ENCODE peak calls at places on chromosomes 1 and 21, in ten cellular contexts. A is CD8-positive, alpha-beta T cell; T is tibial artery; R is GM23338; P is SK-N-SH; C is PC-3; Y is body of pancreas; K is nephron progenitor cell; W is uterus; Q is BE2C. I is an unnamed sample.

GRCh38 chr1:54774820-54775498 is 10.6 kb upstream of the PARS2 start:
- DNase-seq in A (no peak), K (peak; percentile 49), W (no peak), R (peak; percentile 95), P (peak; percentile 80), Y (no peak), Q (peak; percentile 75), C (peak; percentile 16), T (no peak), I (peak; percentile 21)

GRCh38 chr1:13754510-13755103 is 54.6 kb downstream of the PRDM2 start:
- DNase-seq in Q (peak; percentile 8), Y (no peak), T (no peak), W (no peak), A (no peak), R (no peak), K (no peak), P (peak; percentile 27), C (peak; percentile 10), I (no peak)

GRCh38 chr1:59505596-59506028 is 208.7 kb downstream of the FGGY start:
- DNase-seq in W (no peak), P (no peak), T (no peak), C (peak; percentile 23), R (no peak), A (no peak), Y (no peak), K (no peak), Q (peak; percentile 27), I (no peak)

GRCh38 chr1:167447521-167448136 is 70.7 kb downstream of the CD247 start:
- DNase-seq in R (peak; percentile 28), Y (peak; percentile 54), Q (no peak), P (no peak), A (peak; percentile 78), T (no peak), C (peak; percentile 93), K (no peak), W (no peak), I (no peak)

GRCh38 chr21:46159841-46160562 is 4.6 kb upstream of the FTCD start:
- DNase-seq in W (peak; percentile 13), Y (peak; percentile 3), A (peak; percentile 46), P (no peak), R (no peak), C (no peak), K (no peak), T (peak; percentile 57), Q (peak; percentile 5), I (no peak)

GRCh38 chr1:6082430-6082971 is 36.8 kb downstream of the KCNAB2 start:
- DNase-seq in A (no peak), W (no peak), P (peak; percentile 82), R (peak; percentile 39), Y (no peak), T (no peak), Q (peak; percentile 40), K (no peak), C (peak; percentile 35), I (peak; percentile 44)

GRCh38 chr21:14438204-14438603 is 55.3 kb upstream of the HSPA13 start:
- DNase-seq in A (no peak), Y (no peak), P (no peak), K (no peak), W (no peak), R (no peak), T (no peak), C (no peak), Q (no peak), I (no peak)

GRCh38 chr1:214970016-214970415 is 112.5 kb upstream of the KCNK2 start:
- DNase-seq in A (no peak), C (no peak), R (no peak), Y (no peak), W (no peak), Q (no peak), P (no peak), K (no peak), T (no peak), I (no peak)

GRCh38 chr1:94873520-94874351 is 53.2 kb downstream of the CNN3 start:
- DNase-seq in Y (no peak), T (no peak), A (no peak), K (no peak), C (no peak), R (no peak), P (no peak), Q (no peak), W (peak; percentile 43), I (no peak)

GRCh38 chr1:69569983-69570755 is 2.4 kb downstream of the LRRC7 start:
- DNase-seq in K (peak; percentile 6), R (peak; percentile 54), C (no peak), A (no peak), Y (no peak), T (no peak), Q (no peak), P (no peak), W (no peak), I (no peak)

GRCh38 chr1:112614460-112615065 is 4.4 kb downstream of the ST7L start:
- DNase-seq in A (no peak), P (peak; percentile 27), T (no peak), Y (no peak), R (peak; percentile 55), Q (peak; percentile 19), C (peak; percentile 63), W (no peak), K (no peak), I (no peak)

GRCh38 chr1:92030701-92031107 is 919 bp downstream of the EPHX4 start:
- DNase-seq in K (no peak), P (no peak), C (peak; percentile 80), T (no peak), Y (no peak), A (no peak), Q (no peak), W (no peak), R (peak; percentile 12), I (peak; percentile 10)

GRCh38 chr1:113946668-113947387 is 17.7 kb downstream of the HIPK1 start:
- DNase-seq in R (no peak), W (no peak), K (no peak), P (no peak), Y (no peak), T (no peak), Q (no peak), A (no peak), C (no peak), I (peak; percentile 43)

DNA sequence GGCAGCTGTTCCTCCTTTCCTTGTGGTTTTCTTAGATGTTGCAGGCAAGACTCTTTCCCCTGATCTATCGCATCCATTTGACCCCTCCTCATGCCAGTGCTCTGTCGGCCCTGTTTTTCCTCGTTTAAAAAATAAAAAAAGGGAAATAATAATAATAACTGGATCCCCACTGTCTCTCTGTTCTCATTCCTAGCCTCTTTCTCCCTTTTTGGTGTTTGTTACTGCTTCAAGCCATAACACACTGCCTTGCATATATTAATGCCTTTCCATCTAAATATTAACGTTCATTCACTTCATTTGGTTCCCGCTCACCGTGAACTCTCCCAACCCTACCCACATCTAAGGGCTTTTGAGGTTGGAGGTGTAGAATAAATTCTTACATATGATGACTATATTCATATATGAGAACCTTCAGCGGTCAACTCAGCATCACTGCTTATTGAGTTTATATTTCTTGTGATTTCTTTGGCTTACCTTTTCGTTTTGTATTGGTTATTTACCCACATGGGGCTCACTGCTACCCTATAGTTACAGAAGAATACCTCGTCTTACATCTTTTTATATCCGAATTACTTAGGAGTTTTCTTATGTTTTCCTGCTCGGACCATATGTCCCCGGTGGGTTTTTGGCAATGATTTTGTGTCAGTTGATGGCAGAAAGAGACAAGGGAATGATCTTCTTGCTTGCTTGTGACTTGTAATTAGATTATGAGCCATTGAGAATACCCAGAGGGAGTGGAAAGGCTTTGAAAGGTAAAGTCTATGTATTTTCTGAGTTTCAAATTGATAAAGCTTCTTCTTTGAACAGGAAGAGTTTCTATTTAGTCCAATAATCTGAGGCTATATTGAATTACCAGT is 805 bp downstream of the ATG4C start:
- DNase-seq in P (peak; percentile 49), W (no peak), C (no peak), A (no peak), R (no peak), Y (no peak), K (no peak), Q (no peak), T (no peak), I (no peak)
- TF ChIP-seq CTCF in P (no peak), W (no peak), C (no peak), A (no peak), R (no peak), Y (no peak), K (no peak), Q (no peak), T (no peak), I (no peak)

DNA sequence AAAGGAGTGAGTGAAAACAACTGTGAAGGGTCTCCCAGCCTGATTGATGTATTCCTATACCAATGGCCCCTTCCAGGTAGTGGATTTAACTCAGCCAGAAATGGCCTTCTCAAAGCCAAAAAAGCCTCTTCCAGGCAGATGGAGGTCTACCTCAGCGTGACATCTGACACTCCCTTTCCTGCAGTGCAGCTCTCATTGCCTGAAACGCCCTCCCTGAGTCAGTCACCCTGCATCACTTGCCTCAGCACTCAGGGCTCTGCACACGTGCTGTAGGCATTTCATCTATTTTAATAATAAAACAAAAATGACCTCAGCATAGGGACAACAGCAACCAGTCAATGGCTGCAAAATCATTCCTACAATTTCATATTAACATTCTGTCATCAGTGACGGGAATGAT is 64.4 kb upstream of the GJA5 start:
- DNase-seq in K (no peak), Q (no peak), P (no peak), T (no peak), A (no peak), W (no peak), Y (no peak), C (no peak), R (no peak), I (no peak)
- TF ChIP-seq CTCF in K (no peak), Q (no peak), P (no peak), T (no peak), A (no peak), W (no peak), Y (no peak), C (no peak), R (no peak), I (no peak)

DNA sequence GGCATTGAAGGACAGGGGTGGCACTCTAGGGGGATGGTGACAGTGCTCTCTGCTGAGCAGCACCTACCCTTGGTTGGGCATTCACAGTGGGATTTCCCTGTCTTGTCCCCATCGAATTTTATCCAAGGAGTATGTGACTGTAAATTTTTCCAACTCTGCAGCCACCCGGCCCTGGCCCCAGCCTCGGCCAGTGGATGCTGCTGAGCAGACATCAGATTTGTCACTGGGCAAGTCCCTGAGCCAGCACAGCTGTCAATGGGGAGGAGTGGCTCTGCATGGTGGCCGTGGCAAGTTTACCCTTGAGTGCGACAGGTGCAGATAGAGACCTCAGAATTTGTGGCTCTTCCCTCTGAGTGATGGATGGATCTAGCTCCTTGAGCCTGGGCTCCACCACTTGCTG is 240.2 kb upstream of the CSF3R start:
- DNase-seq in P (no peak), R (no peak), Q (no peak), C (no peak), A (no peak), K (no peak), W (no peak), Y (no peak), T (peak; percentile 32), I (no peak)
- TF ChIP-seq CTCF in P (no peak), R (no peak), Q (no peak), C (no peak), A (no peak), K (no peak), W (no peak), Y (no peak), T (no peak), I (no peak)

GRCh38 chr1:246126580-246126979 is 380.5 kb downstream of the SMYD3 start:
- DNase-seq in A (no peak), Q (no peak), R (no peak), Y (no peak), P (no peak), W (no peak), K (no peak), T (no peak), C (no peak), I (no peak)

GRCh38 chr1:246131095-246131494 is 376.0 kb downstream of the SMYD3 start:
- DNase-seq in P (no peak), W (no peak), T (no peak), Y (no peak), C (no peak), A (no peak), K (no peak), Q (no peak), R (no peak), I (no peak)

GRCh38 chr1:246128494-246129069 is 378.5 kb downstream of the SMYD3 start:
- DNase-seq in W (no peak), Y (no peak), A (no peak), K (no peak), R (no peak), T (no peak), Q (no peak), C (no peak), P (no peak), I (no peak)
- TF ChIP-seq CTCF in W (no peak), Y (no peak), A (no peak), K (no peak), R (no peak), T (no peak), Q (no peak), C (no peak), P (no peak), I (no peak)

I was measured in HepG2.